ENCODE peak calls at places on chromosomes 7 and 10, in seven cellular contexts. U is suprapubic skin; B is non-pigmented ciliary epithelial cell; E is H54; Q is neural crest cell; Y is activated CD8-positive, alpha-beta T cell treated with anti-CD3 and anti-CD28 coated beads for 36 hours; O is stimulated activated CD4-positive, alpha-beta T cell treated with anti-CD3 and anti-CD28 coated beads, Interleukin-12 subunit alpha, Interleukin-12 subunit beta, amount 100 ng/mL, for 48 hours. N is an unnamed sample.

GRCh38 chr7:97215556-97215955 is 98.1 kb downstream of the SDHAF3 start:
- DNase-seq in Y (no peak), O (no peak), Q (no peak), E (no peak), B (no peak), U (no peak), N (no peak)

GRCh38 chr7:5673125-5673524 is 108.3 kb downstream of the RNF216 start:
- DNase-seq in Q (no peak), E (no peak), O (no peak), Y (peak; percentile 41), B (no peak), U (no peak), N (no peak)

GRCh38 chr7:14639801-14640200 is 262.8 kb downstream of the DGKB start:
- DNase-seq in U (no peak), O (no peak), B (peak; percentile 4), Q (no peak), Y (no peak), E (no peak), N (peak; percentile 66)

GRCh38 chr10:96236090-96236478 is 35.3 kb downstream of the BLNK start:
- DNase-seq in O (no peak), Y (no peak), E (no peak), U (no peak), B (no peak), Q (no peak), N (no peak)

GRCh38 chr10:23094786-23095403 is 484 bp upstream of the MSRB2 start:
- DNase-seq in O (no peak), U (no peak), E (no peak), Y (no peak), B (no peak), Q (no peak), N (no peak)

GRCh38 chr10:132363921-132364593 is 32.1 kb downstream of the LRRC27 start:
- DNase-seq in U (peak; percentile 56), E (no peak), O (peak; percentile 20), Y (peak; percentile 45), Q (no peak), B (peak; percentile 5), N (peak; percentile 14)

GRCh38 chr10:3099291-3100092 is 32.1 kb downstream of the PFKP start:
- DNase-seq in B (no peak), E (no peak), Y (no peak), O (no peak), Q (no peak), U (no peak), N (no peak)

GRCh38 chr7:38229386-38229785 is 44.0 kb downstream of the TARP start:
- DNase-seq in Q (no peak), Y (no peak), B (no peak), O (no peak), E (peak; percentile 25), U (no peak), N (no peak)

GRCh38 chr10:102119417-102120141 is 589 bp downstream of the LDB1 start:
- DNase-seq in B (no peak), Y (peak; percentile 85), Q (no peak), O (no peak), U (peak; percentile 87), E (peak; percentile 85), N (no peak)

GRCh38 chr7:87877641-87878040 is 1.3 kb downstream of the DBF4 start:
- DNase-seq in O (no peak), B (no peak), E (no peak), Y (no peak), U (no peak), Q (no peak), N (no peak)

GRCh38 chr7:134461921-134462320 is 3.0 kb upstream of the AKR1B1 start:
- DNase-seq in Y (no peak), O (no peak), E (no peak), B (no peak), Q (no peak), U (no peak), N (no peak)

GRCh38 chr10:11209810-11210141 is 192.1 kb downstream of the CELF2 start:
- DNase-seq in O (no peak), U (no peak), Y (no peak), Q (no peak), B (no peak), E (no peak), N (no peak)

GRCh38 chr7:2399848-2400587 is 3.4 kb upstream of the CHST12 start:
- DNase-seq in E (peak; percentile 97), B (peak; percentile 79), U (peak; percentile 89), Y (peak; percentile 63), Q (no peak), O (no peak), N (no peak)

GRCh38 chr7:85287126-85287825 is 100.4 kb upstream of the SEMA3D start:
- DNase-seq in Q (no peak), Y (no peak), E (no peak), U (no peak), O (no peak), B (peak; percentile 14), N (no peak)

GRCh38 chr10:63344269-63344668 is 121.5 kb downstream of the JMJD1C start:
- DNase-seq in Q (no peak), E (no peak), U (no peak), B (no peak), Y (no peak), O (no peak), N (no peak)

N was measured in epithelial cell of prostate.